ENCODE peak calls at places on chromosome 6, in four cellular contexts. M is lung, I is skeletal muscle cell, P is IMR-90. A is an unnamed sample.
A peak's percentile ranks its signal among the peaks of the same experiment; 100 is the strongest.

GRCh38 chr6:130683761-130684517 is 143.3 kb upstream of the SMLR1 start:
- DNase-seq in P (no peak), M (no peak), I (no peak), A (no peak)

GRCh38 chr6:13767121-13767794 is 47.1 kb downstream of the MCUR1 start:
- DNase-seq in P (peak; percentile 44), M (no peak), I (peak; percentile 18), A (no peak)

GRCh38 chr6:20463396-20463795 is 61.7 kb downstream of the E2F3 start:
- DNase-seq in I (no peak), P (no peak), M (no peak), A (no peak)

GRCh38 chr6:143299253-143300166 is 151.0 kb downstream of the ADAT2 start:
- DNase-seq in M (no peak), P (no peak), I (no peak), A (no peak)

GRCh38 chr6:42404494-42404893 is 47.2 kb downstream of the TRERF1 start:
- DNase-seq in P (peak; percentile 68), I (no peak), M (no peak), A (no peak)

GRCh38 chr6:167684276-167685104 is 142.2 kb upstream of the AFDN start:
- DNase-seq in I (no peak), M (no peak), P (no peak), A (no peak)

GRCh38 chr6:40160826-40161225 is 226.6 kb upstream of the MOCS1 start:
- DNase-seq in P (no peak), M (no peak), I (no peak), A (no peak)

GRCh38 chr6:131523988-131524673 is 48.9 kb upstream of the ARG1 start:
- DNase-seq in P (no peak), M (no peak), I (no peak), A (no peak)

GRCh38 chr6:9233686-9234085 is 798.3 kb upstream of the SLC35B3 start:
- DNase-seq in M (no peak), P (no peak), I (no peak), A (no peak)

GRCh38 chr6:135568366-135568765 is 70.8 kb upstream of the AHI1 start:
- DNase-seq in P (peak; percentile 95), M (no peak), I (peak; percentile 73), A (no peak)

GRCh38 chr6:140071601-140072062 is 697.2 kb upstream of the CITED2 start:
- DNase-seq in P (peak; percentile 79), M (no peak), I (peak; percentile 84), A (no peak)

GRCh38 chr6:112879920-112880413 is 532.8 kb downstream of the RFPL4B start:
- DNase-seq in P (no peak), I (no peak), M (peak; percentile 40), A (no peak)

GRCh38 chr6:139568956-139569538 is 194.6 kb upstream of the CITED2 start:
- DNase-seq in P (peak; percentile 88), I (peak; percentile 63), M (no peak), A (no peak)

GRCh38 chr6:156379946-156380707 is 397.1 kb upstream of the ARID1B start:
- DNase-seq in P (peak; percentile 59), I (no peak), M (no peak), A (no peak)

GRCh38 chr6:21846541-21847451 is 253.2 kb downstream of the SOX4 start:
- DNase-seq in I (no peak), P (peak; percentile 37), M (no peak), A (no peak)

DNA sequence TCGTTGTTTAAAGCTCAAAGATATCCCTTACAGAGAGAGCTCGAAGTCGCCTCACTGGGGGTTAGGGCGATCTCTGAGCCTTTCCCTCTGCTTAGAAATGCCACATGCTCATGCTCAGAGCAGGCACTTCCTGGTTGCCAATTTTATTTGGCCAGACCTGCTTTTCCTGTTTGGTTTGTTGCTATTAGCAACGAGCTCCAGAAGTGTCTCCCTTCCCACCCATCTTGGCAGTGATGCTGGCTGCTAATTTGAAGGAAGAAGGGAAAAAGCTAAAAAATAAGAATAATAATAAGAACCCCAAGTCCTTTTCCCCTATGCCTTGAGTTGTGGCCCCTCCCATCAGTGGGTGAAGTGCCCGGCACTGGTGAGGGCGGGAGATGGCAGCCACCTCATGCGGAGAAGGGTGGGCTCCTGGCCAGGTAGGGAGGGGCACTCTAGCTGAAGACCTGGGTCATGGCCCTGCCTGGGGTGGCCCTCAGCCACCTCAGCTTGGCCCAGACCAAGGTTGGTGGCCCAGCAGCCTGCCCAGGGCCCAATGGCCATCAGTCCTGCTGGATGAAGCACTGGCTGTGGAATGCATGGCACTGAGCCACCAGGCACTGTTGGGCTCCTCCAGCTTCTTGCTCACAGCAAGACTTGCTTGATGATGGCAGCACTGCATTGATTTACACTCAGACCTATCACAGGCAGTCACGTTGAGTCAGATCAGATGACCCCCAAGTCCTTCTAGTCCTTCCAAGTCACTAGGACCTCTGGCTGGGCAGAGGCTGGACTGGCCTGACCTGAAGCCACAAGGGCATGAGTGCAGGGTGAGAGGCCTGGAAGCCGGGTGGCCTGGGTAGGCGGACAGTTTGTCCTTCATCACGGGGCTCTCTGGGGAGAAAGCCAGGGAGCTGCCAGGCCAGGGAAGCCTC is 79.0 kb downstream of the SYNJ2 start:
- DNase-seq in M (peak; percentile 79), I (peak; percentile 68), P (peak; percentile 94), A (no peak)
- H3K4me3 ChIP-seq in M (no peak overlapping the region), I (no peak overlapping the region), P (no peak overlapping the region), A (no peak overlapping the region)

GRCh38 chr6:108580645-108581044 is 19.9 kb downstream of the FOXO3 start:
- DNase-seq in P (no peak), I (no peak), M (no peak), A (no peak)

GRCh38 chr6:108581932-108582500 is 21.3 kb downstream of the FOXO3 start:
- DNase-seq in M (no peak), I (no peak), P (peak; percentile 30), A (no peak)

GRCh38 chr6:108582618-108583017 is 21.9 kb downstream of the FOXO3 start:
- DNase-seq in P (no peak), I (no peak), M (no peak), A (no peak)

GRCh38 chr6:108578595-108579038 is 17.9 kb downstream of the FOXO3 start:
- DNase-seq in I (no peak), M (no peak), P (peak; percentile 81), A (no peak)

DNA sequence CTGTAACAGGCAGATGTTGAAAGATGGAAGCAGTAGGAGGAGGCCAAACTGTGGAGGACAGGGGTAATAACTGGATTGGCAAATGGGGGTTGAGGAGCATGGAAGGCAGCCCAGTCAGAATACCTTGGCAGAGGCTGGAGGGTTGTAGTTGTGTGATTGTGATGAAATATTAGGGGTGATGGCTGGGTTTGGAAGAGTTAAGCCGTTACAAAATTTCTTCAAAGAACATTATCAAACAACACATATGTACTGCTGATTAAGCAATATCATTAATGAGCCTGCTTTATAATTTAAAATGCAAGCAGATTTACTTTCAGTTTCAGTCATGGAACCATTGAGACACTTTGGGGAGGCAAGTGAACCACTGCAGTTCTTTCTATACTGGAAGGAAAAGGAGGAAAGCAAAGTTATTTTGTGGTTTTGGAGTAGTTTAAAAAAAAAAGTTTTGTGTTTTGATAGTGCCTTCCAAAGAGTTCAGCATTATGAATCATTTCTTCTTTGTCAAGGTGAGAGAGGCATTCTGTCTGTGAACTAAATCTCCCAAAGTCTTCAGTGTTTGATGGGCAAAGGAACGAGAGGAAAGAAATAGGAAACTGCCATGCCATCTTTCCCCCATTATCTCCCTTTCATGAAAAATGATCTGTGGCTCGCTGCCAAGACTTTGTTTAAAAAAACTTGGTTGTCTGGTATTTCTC is 20.7 kb downstream of the FOXO3 start:
- DNase-seq in M (peak; percentile 54), P (peak; percentile 84), I (peak; percentile 93), A (peak; percentile 52)
- H3K4me3 ChIP-seq in M (no peak overlapping the region), P (peak overlapping the region; percentile 2), I (no peak overlapping the region), A (no peak overlapping the region)

GRCh38 chr6:138162104-138162946 is 586 bp downstream of the ARFGEF3 start:
- DNase-seq in M (no peak), P (no peak), I (no peak), A (peak; percentile 16)

GRCh38 chr6:138161118-138161433 is 663 bp upstream of the ARFGEF3 start:
- DNase-seq in P (no peak), I (no peak), M (no peak), A (no peak)

GRCh38 chr6:138159246-138159645 is 2.5 kb upstream of the ARFGEF3 start:
- DNase-seq in P (no peak), M (no peak), I (no peak), A (no peak)

GRCh38 chr6:138161434-138162103 is at the start of gene ARFGEF3:
- DNase-seq in P (peak; percentile 1), I (no peak), M (peak; percentile 64), A (no peak)

GRCh38 chr6:138160329-138161117 is 1.2 kb upstream of the ARFGEF3 start:
- DNase-seq in M (no peak), P (no peak), I (no peak), A (no peak)
- H3K4me3 ChIP-seq in M (no peak overlapping the region), P (no peak overlapping the region), I (no peak overlapping the region), A (no peak overlapping the region)

GRCh38 chr6:105587349-105588115 is 184.7 kb upstream of the PREP start:
- DNase-seq in M (no peak), I (no peak), P (peak; percentile 43), A (no peak)
- H3K4me3 ChIP-seq in M (no peak overlapping the region), I (no peak overlapping the region), P (no peak overlapping the region), A (no peak overlapping the region)

DNA sequence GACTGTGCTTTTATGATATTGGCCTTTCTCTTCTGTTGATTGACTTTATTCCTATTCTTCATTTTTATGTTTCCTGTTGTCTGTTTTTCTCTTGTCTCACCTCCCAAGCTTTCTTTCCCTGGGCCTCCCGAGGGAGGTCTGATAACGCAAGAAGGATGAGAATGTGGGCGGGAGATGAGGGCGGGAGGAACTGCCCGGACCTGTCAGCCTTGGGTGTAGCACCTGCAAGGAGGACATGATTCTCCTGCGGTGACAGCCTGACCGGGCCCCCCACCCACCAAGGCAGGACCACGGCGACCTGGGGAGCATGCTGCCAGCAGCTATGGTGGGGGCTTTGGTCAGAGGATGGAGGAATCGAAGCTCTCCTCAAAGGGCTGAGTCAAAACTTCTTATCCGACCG is 86.9 kb downstream of the PLEKHG1 start:
- DNase-seq in P (no peak), M (no peak), I (no peak), A (no peak)
- H3K4me3 ChIP-seq in P (no peak overlapping the region), M (no peak overlapping the region), I (no peak overlapping the region), A (no peak overlapping the region)

GRCh38 chr6:75493400-75494064 is at the start of gene FILIP1:
- DNase-seq in I (no peak), M (peak; percentile 46), P (peak; percentile 56), A (no peak)
- H3K4me3 ChIP-seq in I (no peak within 1 kb of the TSS), M (peak within 1 kb of the TSS; percentile 18), P (peak within 1 kb of the TSS; percentile 22), A (no peak within 1 kb of the TSS)

DNA sequence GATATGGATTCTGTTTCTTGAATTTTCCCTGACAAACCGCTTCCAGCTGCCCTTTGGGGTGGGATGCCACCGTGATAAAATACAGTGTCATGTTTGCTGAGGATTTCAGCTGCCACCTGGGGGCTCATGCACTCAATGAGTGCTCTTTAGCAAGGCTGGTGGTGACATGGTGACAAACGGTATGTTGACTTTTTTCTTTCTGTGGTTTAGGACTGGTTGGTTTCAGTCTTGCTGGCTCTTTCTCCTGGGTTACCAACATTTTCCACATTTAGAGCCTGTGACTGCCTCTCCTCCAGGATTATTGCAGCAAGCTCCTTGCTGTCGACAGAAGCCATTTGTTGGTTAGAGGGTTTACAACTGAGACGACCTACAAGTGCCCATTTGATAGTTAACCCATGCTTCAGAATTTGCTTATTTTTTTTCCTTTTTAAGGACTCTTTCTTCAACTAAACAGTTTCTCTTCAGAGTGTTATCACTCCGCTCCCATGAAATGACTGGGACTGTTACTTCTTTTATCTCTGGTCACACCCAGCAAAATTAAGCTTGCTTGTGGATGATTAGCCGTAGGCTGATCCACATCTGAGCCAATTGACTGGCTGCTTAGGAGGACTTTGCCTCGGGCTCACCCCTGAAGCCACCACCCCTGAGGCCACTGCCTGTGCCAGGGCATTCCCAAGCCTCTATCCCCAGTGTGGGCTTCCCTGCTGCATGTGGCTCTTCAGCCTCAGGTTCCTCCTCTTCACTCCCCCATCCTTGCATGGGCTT is 48.4 kb upstream of the CDYL start:
- DNase-seq in P (no peak), M (no peak), I (no peak), A (no peak)
- H3K4me3 ChIP-seq in P (no peak overlapping the region), M (no peak overlapping the region), I (no peak overlapping the region), A (no peak overlapping the region)

GRCh38 chr6:159170333-159170672 is 1.1 kb downstream of the FNDC1 start:
- DNase-seq in M (no peak), I (no peak), P (no peak), A (no peak)
- H3K4me3 ChIP-seq in M (no peak overlapping the region), I (peak overlapping the region; percentile 41), P (peak overlapping the region; percentile 34), A (no peak overlapping the region)

A was measured in HL-60.